ENCODE peak calls at places on chromosomes 1 and 21, in five cellular contexts. One of them, this sample, is unnamed.

GRCh38 chr1:192224846-192225245 is 66.6 kb downstream of the RGS18 start:
- DNase-seq in thoracic aorta: no peak
- DNase-seq in astrocyte of the spinal cord: no peak
- DNase-seq in PC-3: no peak
- DNase-seq in bronchial epithelial cell: no peak
- DNase-seq in this sample: peak

GRCh38 chr1:24984800-24985552 is 54.9 kb upstream of the RUNX3 start:
- DNase-seq in thoracic aorta: no peak
- DNase-seq in astrocyte of the spinal cord: no peak
- DNase-seq in PC-3: no peak
- DNase-seq in bronchial epithelial cell: no peak
- DNase-seq in this sample: no peak

GRCh38 chr1:58792851-58793250 is 9.0 kb upstream of the JUN start:
- DNase-seq in thoracic aorta: no peak
- DNase-seq in astrocyte of the spinal cord: no peak
- DNase-seq in PC-3: no peak
- DNase-seq in bronchial epithelial cell: no peak
- DNase-seq in this sample: no peak

GRCh38 chr1:162349635-162350330 is 26.9 kb downstream of the SPATA46 start:
- DNase-seq in thoracic aorta: no peak
- DNase-seq in astrocyte of the spinal cord: peak
- DNase-seq in PC-3: peak
- DNase-seq in bronchial epithelial cell: peak
- DNase-seq in this sample: no peak

GRCh38 chr1:234911787-234912186 is 216.8 kb downstream of the TOMM20 start:
- DNase-seq in thoracic aorta: no peak
- DNase-seq in astrocyte of the spinal cord: no peak
- DNase-seq in PC-3: no peak
- DNase-seq in bronchial epithelial cell: no peak
- DNase-seq in this sample: no peak

GRCh38 chr1:210259496-210259895 is 26.9 kb downstream of the SERTAD4 start:
- DNase-seq in thoracic aorta: no peak
- DNase-seq in astrocyte of the spinal cord: peak
- DNase-seq in PC-3: no peak
- DNase-seq in bronchial epithelial cell: no peak
- DNase-seq in this sample: no peak

GRCh38 chr1:31753623-31754349 is 10.4 kb downstream of the ADGRB2 start:
- DNase-seq in thoracic aorta: no peak
- DNase-seq in astrocyte of the spinal cord: no peak
- DNase-seq in PC-3: no peak
- DNase-seq in bronchial epithelial cell: peak
- DNase-seq in this sample: no peak

GRCh38 chr1:213268221-213268620 is 217.2 kb downstream of the RPS6KC1 start:
- DNase-seq in thoracic aorta: no peak
- DNase-seq in astrocyte of the spinal cord: peak
- DNase-seq in PC-3: peak
- DNase-seq in bronchial epithelial cell: peak
- DNase-seq in this sample: peak

GRCh38 chr1:223344491-223344890 is 19.5 kb downstream of the SUSD4 start:
- DNase-seq in thoracic aorta: no peak
- DNase-seq in astrocyte of the spinal cord: no peak
- DNase-seq in PC-3: no peak
- DNase-seq in bronchial epithelial cell: no peak
- DNase-seq in this sample: peak

GRCh38 chr1:69494171-69494570 is 73.6 kb upstream of the LRRC7 start:
- DNase-seq in thoracic aorta: no peak
- DNase-seq in astrocyte of the spinal cord: peak
- DNase-seq in PC-3: peak
- DNase-seq in bronchial epithelial cell: peak
- DNase-seq in this sample: no peak

GRCh38 chr1:183842817-183843187 is 37.9 kb downstream of the RGL1 start:
- DNase-seq in thoracic aorta: no peak
- DNase-seq in astrocyte of the spinal cord: no peak
- DNase-seq in PC-3: no peak
- DNase-seq in bronchial epithelial cell: no peak
- DNase-seq in this sample: no peak

GRCh38 chr1:218553197-218553596 is 208.1 kb downstream of the TGFB2 start:
- DNase-seq in thoracic aorta: no peak
- DNase-seq in astrocyte of the spinal cord: no peak
- DNase-seq in PC-3: peak
- DNase-seq in bronchial epithelial cell: no peak
- DNase-seq in this sample: no peak

GRCh38 chr1:216812966-216813365 is 89.7 kb upstream of the ESRRG start:
- DNase-seq in thoracic aorta: no peak
- DNase-seq in astrocyte of the spinal cord: peak
- DNase-seq in PC-3: peak
- DNase-seq in bronchial epithelial cell: peak
- DNase-seq in this sample: no peak

GRCh38 chr1:145689922-145690321 is 17.2 kb downstream of the PDZK1 start:
- DNase-seq in thoracic aorta: no peak
- DNase-seq in astrocyte of the spinal cord: no peak
- DNase-seq in PC-3: no peak
- DNase-seq in bronchial epithelial cell: peak
- DNase-seq in this sample: no peak

GRCh38 chr1:24795236-24795635 is 50.0 kb downstream of the CLIC4 start:
- DNase-seq in thoracic aorta: no peak
- DNase-seq in astrocyte of the spinal cord: no peak
- DNase-seq in PC-3: no peak
- DNase-seq in bronchial epithelial cell: no peak
- DNase-seq in this sample: peak

GRCh38 chr1:205314986-205315618 is 6.4 kb downstream of the NUAK2 start:
- DNase-seq in thoracic aorta: no peak
- DNase-seq in astrocyte of the spinal cord: no peak
- DNase-seq in PC-3: no peak
- DNase-seq in bronchial epithelial cell: no peak
- DNase-seq in this sample: no peak

GRCh38 chr1:26826261-26827201 is at the start of gene ZDHHC18:
- DNase-seq in thoracic aorta: no peak
- DNase-seq in astrocyte of the spinal cord: peak
- DNase-seq in PC-3: peak
- DNase-seq in bronchial epithelial cell: no peak
- DNase-seq in this sample: peak

GRCh38 chr1:56719171-56719570 is 74.1 kb downstream of the PRKAA2 start:
- DNase-seq in thoracic aorta: no peak
- DNase-seq in astrocyte of the spinal cord: no peak
- DNase-seq in PC-3: no peak
- DNase-seq in bronchial epithelial cell: no peak
- DNase-seq in this sample: no peak

GRCh38 chr1:65276197-65276884 is 33.0 kb upstream of the DNAJC6 start:
- DNase-seq in thoracic aorta: no peak
- DNase-seq in astrocyte of the spinal cord: no peak
- DNase-seq in PC-3: no peak
- DNase-seq in bronchial epithelial cell: no peak
- DNase-seq in this sample: no peak

GRCh38 chr1:162631546-162632233 is 574 bp upstream of the DDR2 start:
- DNase-seq in thoracic aorta: no peak
- DNase-seq in astrocyte of the spinal cord: peak
- DNase-seq in PC-3: no peak
- DNase-seq in bronchial epithelial cell: no peak
- DNase-seq in this sample: peak

GRCh38 chr1:36157973-36158826 is 2.2 kb downstream of the MAP7D1 start:
- DNase-seq in thoracic aorta: no peak
- DNase-seq in astrocyte of the spinal cord: no peak
- DNase-seq in PC-3: no peak
- DNase-seq in bronchial epithelial cell: no peak
- DNase-seq in this sample: no peak

GRCh38 chr1:107358611-107359342 is 217.9 kb downstream of the NTNG1 start:
- DNase-seq in thoracic aorta: no peak
- DNase-seq in astrocyte of the spinal cord: no peak
- DNase-seq in PC-3: peak
- DNase-seq in bronchial epithelial cell: no peak
- DNase-seq in this sample: no peak

GRCh38 chr1:39409055-39409816 is 82.2 kb upstream of the BMP8A start:
- DNase-seq in thoracic aorta: no peak
- DNase-seq in astrocyte of the spinal cord: peak
- DNase-seq in PC-3: peak
- DNase-seq in bronchial epithelial cell: no peak
- DNase-seq in this sample: peak

GRCh38 chr1:179807691-179808485 is 64.8 kb downstream of the FAM163A start:
- DNase-seq in thoracic aorta: no peak
- DNase-seq in astrocyte of the spinal cord: peak
- DNase-seq in PC-3: peak
- DNase-seq in bronchial epithelial cell: peak
- DNase-seq in this sample: no peak

GRCh38 chr21:21230672-21231071 is 232.5 kb downstream of the NCAM2 start:
- DNase-seq in thoracic aorta: no peak
- DNase-seq in astrocyte of the spinal cord: peak
- DNase-seq in PC-3: peak
- DNase-seq in bronchial epithelial cell: peak
- DNase-seq in this sample: peak

GRCh38 chr1:226601456-226601855 is 52.9 kb downstream of the STUM start:
- DNase-seq in thoracic aorta: no peak
- DNase-seq in astrocyte of the spinal cord: no peak
- DNase-seq in PC-3: no peak
- DNase-seq in bronchial epithelial cell: no peak
- DNase-seq in this sample: no peak

GRCh38 chr1:226870323-226871046 is at the start of gene PSEN2:
- DNase-seq in thoracic aorta: peak
- DNase-seq in astrocyte of the spinal cord: peak
- DNase-seq in PC-3: peak
- DNase-seq in bronchial epithelial cell: peak
- DNase-seq in this sample: peak

GRCh38 chr1:1858382-1859086 is 32.4 kb downstream of the GNB1 start:
- DNase-seq in thoracic aorta: peak
- DNase-seq in astrocyte of the spinal cord: peak
- DNase-seq in PC-3: peak
- DNase-seq in bronchial epithelial cell: peak
- DNase-seq in this sample: peak

GRCh38 chr1:16048573-16049189 is 5.1 kb downstream of the CLCNKB start:
- DNase-seq in thoracic aorta: no peak
- DNase-seq in astrocyte of the spinal cord: peak
- DNase-seq in PC-3: no peak
- DNase-seq in bronchial epithelial cell: peak
- DNase-seq in this sample: peak
- TF ChIP-seq CTCF in thoracic aorta: no peak
- TF ChIP-seq CTCF in astrocyte of the spinal cord: no peak
- TF ChIP-seq CTCF in PC-3: peak
- TF ChIP-seq CTCF in bronchial epithelial cell: no peak
- TF ChIP-seq CTCF in this sample: peak

GRCh38 chr1:167456926-167457325 is 61.4 kb downstream of the CD247 start:
- DNase-seq in thoracic aorta: no peak
- DNase-seq in astrocyte of the spinal cord: no peak
- DNase-seq in PC-3: no peak
- DNase-seq in bronchial epithelial cell: no peak
- DNase-seq in this sample: no peak

GRCh38 chr1:167454929-167455785 is 63.2 kb downstream of the CD247 start:
- DNase-seq in thoracic aorta: no peak
- DNase-seq in astrocyte of the spinal cord: no peak
- DNase-seq in PC-3: peak
- DNase-seq in bronchial epithelial cell: no peak
- DNase-seq in this sample: peak

GRCh38 chr1:167457936-167458584 is 60.3 kb downstream of the CD247 start:
- DNase-seq in thoracic aorta: no peak
- DNase-seq in astrocyte of the spinal cord: no peak
- DNase-seq in PC-3: no peak
- DNase-seq in bronchial epithelial cell: no peak
- DNase-seq in this sample: no peak

GRCh38 chr1:167455786-167456446 is 62.4 kb downstream of the CD247 start:
- DNase-seq in thoracic aorta: no peak
- DNase-seq in astrocyte of the spinal cord: no peak
- DNase-seq in PC-3: peak
- DNase-seq in bronchial epithelial cell: no peak
- DNase-seq in this sample: peak

GRCh38 chr1:167456500-167456899 is 61.8 kb downstream of the CD247 start:
- DNase-seq in thoracic aorta: no peak
- DNase-seq in astrocyte of the spinal cord: no peak
- DNase-seq in PC-3: no peak
- DNase-seq in bronchial epithelial cell: no peak
- DNase-seq in this sample: no peak
- H3K4me3 ChIP-seq in thoracic aorta: peak
- H3K4me3 ChIP-seq in astrocyte of the spinal cord: no peak
- H3K4me3 ChIP-seq in PC-3: no peak
- H3K4me3 ChIP-seq in bronchial epithelial cell: no peak
- H3K4me3 ChIP-seq in this sample: no peak

DNA sequence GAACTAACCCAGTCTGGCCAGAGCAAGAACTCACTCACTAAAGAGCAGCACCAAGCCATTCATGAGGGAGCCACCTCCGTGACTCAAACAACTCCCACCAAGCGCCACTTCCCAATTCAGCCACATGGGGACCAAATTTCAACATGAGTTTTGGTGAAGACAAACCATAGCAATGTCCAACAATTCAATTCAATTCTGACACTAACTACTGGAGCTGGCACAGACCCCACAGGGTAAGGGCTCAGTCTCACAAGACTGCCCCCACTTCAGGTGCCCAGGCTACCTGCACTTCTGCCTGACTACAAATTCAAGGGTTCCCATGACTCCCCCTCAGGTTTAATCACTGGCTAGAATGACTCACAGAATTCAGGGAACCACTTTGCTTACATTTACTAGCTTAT is 48.8 kb upstream of the RAP1A start:
- DNase-seq in thoracic aorta: no peak
- DNase-seq in astrocyte of the spinal cord: no peak
- DNase-seq in PC-3: peak
- DNase-seq in bronchial epithelial cell: peak
- DNase-seq in this sample: peak
- TF ChIP-seq CTCF in thoracic aorta: peak
- TF ChIP-seq CTCF in astrocyte of the spinal cord: peak
- TF ChIP-seq CTCF in PC-3: peak
- TF ChIP-seq CTCF in bronchial epithelial cell: peak
- TF ChIP-seq CTCF in this sample: peak

GRCh38 chr1:166679369-166679768 is 159.9 kb upstream of the POGK start:
- DNase-seq in thoracic aorta: no peak
- DNase-seq in astrocyte of the spinal cord: no peak
- DNase-seq in PC-3: no peak
- DNase-seq in bronchial epithelial cell: no peak
- DNase-seq in this sample: no peak
- H3K4me3 ChIP-seq in thoracic aorta: no peak
- H3K4me3 ChIP-seq in astrocyte of the spinal cord: no peak
- H3K4me3 ChIP-seq in PC-3: no peak
- H3K4me3 ChIP-seq in bronchial epithelial cell: no peak
- H3K4me3 ChIP-seq in this sample: no peak

GRCh38 chr21:46636181-46636512 is 673 bp downstream of the PRMT2 start:
- DNase-seq in thoracic aorta: no peak
- DNase-seq in astrocyte of the spinal cord: no peak
- DNase-seq in PC-3: peak
- DNase-seq in bronchial epithelial cell: no peak
- DNase-seq in this sample: no peak

GRCh38 chr21:46635324-46636180 is at the start of gene PRMT2:
- DNase-seq in thoracic aorta: peak
- DNase-seq in astrocyte of the spinal cord: peak
- DNase-seq in PC-3: peak
- DNase-seq in bronchial epithelial cell: peak
- DNase-seq in this sample: peak

GRCh38 chr21:46634427-46634826 is 1.0 kb upstream of the PRMT2 start:
- DNase-seq in thoracic aorta: no peak
- DNase-seq in astrocyte of the spinal cord: no peak
- DNase-seq in PC-3: peak
- DNase-seq in bronchial epithelial cell: no peak
- DNase-seq in this sample: no peak

GRCh38 chr21:46633561-46633960 is 1.9 kb upstream of the PRMT2 start:
- DNase-seq in thoracic aorta: no peak
- DNase-seq in astrocyte of the spinal cord: no peak
- DNase-seq in PC-3: no peak
- DNase-seq in bronchial epithelial cell: no peak
- DNase-seq in this sample: no peak

GRCh38 chr21:46634966-46635323 is 529 bp upstream of the PRMT2 start:
- DNase-seq in thoracic aorta: peak
- DNase-seq in astrocyte of the spinal cord: peak
- DNase-seq in PC-3: peak
- DNase-seq in bronchial epithelial cell: peak
- DNase-seq in this sample: peak
- TF ChIP-seq CTCF in thoracic aorta: no peak
- TF ChIP-seq CTCF in astrocyte of the spinal cord: peak
- TF ChIP-seq CTCF in PC-3: no peak
- TF ChIP-seq CTCF in bronchial epithelial cell: peak
- TF ChIP-seq CTCF in this sample: peak

GRCh38 chr1:150970818-150971582 is 3.6 kb downstream of the CERS2 start:
- DNase-seq in thoracic aorta: no peak
- DNase-seq in astrocyte of the spinal cord: peak
- DNase-seq in PC-3: no peak
- DNase-seq in bronchial epithelial cell: peak
- DNase-seq in this sample: peak
- H3K4me3 ChIP-seq in thoracic aorta: peak
- H3K4me3 ChIP-seq in astrocyte of the spinal cord: no peak
- H3K4me3 ChIP-seq in PC-3: no peak
- H3K4me3 ChIP-seq in bronchial epithelial cell: no peak
- H3K4me3 ChIP-seq in this sample: no peak